ENCODE peak calls at places on chromosomes 12 and 14, in seven cellular contexts. S is cardiac muscle cell; T is CD8-positive, alpha-beta T cell; O is uterus; L is stimulated activated CD4-positive, alpha-beta T cell treated with anti-CD3 and anti-CD28 coated beads, Interleukin-4, amount 100 ng/mL, for 4 hours; A is hippocampal formation; I is epithelial cell of esophagus. N is an unnamed sample.

GRCh38 chr14:22319526-22320352 is 269.3 kb downstream of the DAD1 start:
- DNase-seq in L (no peak), A (peak), T (peak), S (peak), I (peak), O (peak), N (no peak)

GRCh38 chr14:50186088-50186487 is 45.3 kb downstream of the SOS2 start:
- DNase-seq in S (no peak), A (no peak), O (no peak), T (no peak), I (no peak), L (no peak), N (no peak)

GRCh38 chr12:96302706-96303310 is 97.4 kb downstream of the CDK17 start:
- DNase-seq in O (no peak), L (no peak), I (no peak), S (no peak), A (no peak), T (no peak), N (no peak)

GRCh38 chr14:69047255-69047654 is 68.2 kb upstream of the ACTN1 start:
- DNase-seq in S (no peak), I (no peak), O (no peak), L (no peak), A (no peak), T (no peak), N (no peak)

GRCh38 chr14:59067135-59067894 is 121.2 kb upstream of the DAAM1 start:
- DNase-seq in I (peak), S (peak), L (no peak), A (no peak), O (no peak), T (no peak), N (no peak)

GRCh38 chr12:32126720-32127119 is 20.1 kb downstream of the BICD1 start:
- DNase-seq in T (no peak), O (no peak), S (no peak), I (peak), L (no peak), A (no peak), N (no peak)

GRCh38 chr12:84336231-84336630 is 576.4 kb downstream of the SLC6A15 start:
- DNase-seq in T (no peak), I (no peak), O (no peak), A (no peak), S (peak), L (no peak), N (no peak)

GRCh38 chr14:95998656-95999055 is 40.5 kb upstream of the C14orf132 start:
- DNase-seq in S (peak), O (no peak), I (peak), T (no peak), L (no peak), A (no peak), N (no peak)

GRCh38 chr12:2691001-2691339 is 103.8 kb upstream of the FKBP4 start:
- DNase-seq in A (no peak), L (peak), I (no peak), S (peak), T (peak), O (no peak), N (no peak)

GRCh38 chr14:96260341-96260821 is 4.4 kb downstream of the BDKRB1 start:
- DNase-seq in A (no peak), O (no peak), T (no peak), S (peak), I (no peak), L (no peak), N (no peak)

GRCh38 chr14:75205586-75205985 is 29.2 kb upstream of the TMED10 start:
- DNase-seq in A (no peak), L (no peak), S (peak), T (no peak), I (peak), O (no peak), N (no peak)

GRCh38 chr12:59030415-59030814 is 110.1 kb upstream of the LRIG3 start:
- DNase-seq in S (no peak), I (no peak), T (no peak), O (no peak), A (no peak), L (no peak), N (no peak)

GRCh38 chr14:73823339-73823885 is 28.2 kb upstream of the PTGR2 start:
- DNase-seq in S (no peak), O (no peak), A (no peak), L (no peak), T (no peak), I (no peak), N (no peak)

GRCh38 chr14:32212833-32213232 is 9.8 kb upstream of the RNU6-8 start:
- DNase-seq in T (no peak), A (no peak), L (no peak), S (no peak), O (no peak), I (no peak), N (no peak)

GRCh38 chr12:50240792-50241114 is 42.6 kb downstream of the LIMA1 start:
- DNase-seq in S (peak), A (no peak), O (no peak), I (no peak), T (no peak), L (no peak), N (no peak)

GRCh38 chr14:69921052-69921451 is 41.8 kb downstream of the SMOC1 start:
- DNase-seq in L (no peak), A (no peak), S (peak), I (peak), T (no peak), O (no peak), N (no peak)

GRCh38 chr12:50049254-50050118 is 7.9 kb upstream of the ASIC1 start:
- DNase-seq in S (no peak), I (no peak), T (no peak), O (no peak), L (no peak), A (no peak), N (no peak)

GRCh38 chr14:101761881-101762529 is 496 bp downstream of the PPP2R5C start:
- DNase-seq in L (peak), O (peak), A (no peak), T (peak), I (peak), S (peak), N (peak)

GRCh38 chr14:67962215-67962644 is 142.7 kb downstream of the RAD51B start:
- DNase-seq in S (peak), L (no peak), I (no peak), O (no peak), T (no peak), A (no peak), N (no peak)